ENCODE peak calls at places on chromosomes 13 and 19, in five cellular contexts. B, D, E, W and C are unnamed samples.
A peak's percentile ranks its signal among the peaks of the same experiment; 100 is the strongest.

GRCh38 chr13:59391696-59392095 is 772.0 kb downstream of the DIAPH3 start:
- DNase-seq in D (peak; percentile 67), B (no peak), W (peak; percentile 76), E (peak; percentile 56), C (peak; percentile 86)

GRCh38 chr19:2428027-2428690 is 773 bp upstream of the TIMM13 start:
- DNase-seq in D (peak; percentile 41), W (peak; percentile 28), E (peak; percentile 24), B (no peak), C (peak; percentile 23)

GRCh38 chr13:98083507-98083906 is 59.4 kb upstream of the FARP1 start:
- DNase-seq in W (no peak), B (no peak), E (peak; percentile 98), D (no peak), C (peak; percentile 58)

GRCh38 chr13:92681239-92681638 is 545.4 kb upstream of the GPC6 start:
- DNase-seq in B (no peak), E (no peak), D (no peak), W (no peak), C (no peak)

GRCh38 chr19:39842693-39843435 is 3.3 kb downstream of the FBL start:
- DNase-seq in B (no peak), W (no peak), E (no peak), D (no peak), C (no peak)

GRCh38 chr13:26957163-26957562 is 196.6 kb upstream of the GPR12 start:
- DNase-seq in E (no peak), B (no peak), D (no peak), W (no peak), C (no peak)

GRCh38 chr13:42992585-42993122 is 613 bp upstream of the EPSTI1 start:
- DNase-seq in B (no peak), W (no peak), D (no peak), E (no peak), C (no peak)

GRCh38 chr13:57314897-57315520 is 148.0 kb downstream of the PRR20E start:
- DNase-seq in B (no peak), D (no peak), E (no peak), W (no peak), C (peak; percentile 9)

GRCh38 chr13:50512602-50513527 is 330.6 kb downstream of the DLEU7 start:
- DNase-seq in W (peak; percentile 48), B (peak; percentile 23), E (peak; percentile 72), D (peak; percentile 70), C (peak; percentile 71)

GRCh38 chr13:106573279-106573831 is 5.4 kb upstream of the ARGLU1 start:
- DNase-seq in E (peak; percentile 71), B (no peak), D (no peak), W (no peak), C (no peak)

GRCh38 chr13:77112961-77113360 is 86.0 kb upstream of the FBXL3 start:
- DNase-seq in D (no peak), E (no peak), W (no peak), B (no peak), C (no peak)

GRCh38 chr19:19434483-19435045 is 29.1 kb downstream of the GATAD2A start:
- DNase-seq in D (no peak), E (peak; percentile 31), B (no peak), W (peak; percentile 45), C (no peak)

GRCh38 chr13:41562083-41562482 is 104.7 kb downstream of the RGCC start:
- DNase-seq in D (peak; percentile 55), E (peak; percentile 95), W (peak; percentile 27), B (no peak), C (peak; percentile 86)

GRCh38 chr19:44776402-44777096 is 1.1 kb upstream of the CBLC start:
- DNase-seq in E (no peak), W (no peak), B (no peak), D (peak; percentile 95), C (no peak)

GRCh38 chr19:10001899-10002298 is 8.4 kb downstream of the COL5A3 start:
- DNase-seq in B (no peak), W (peak; percentile 39), E (no peak), D (peak; percentile 74), C (no peak)

GRCh38 chr19:13006431-13007281 is 11.4 kb downstream of the NFIX start:
- DNase-seq in B (no peak), W (no peak), D (no peak), E (no peak), C (no peak)

GRCh38 chr19:1451916-1452801 is 2.2 kb downstream of the APC2 start:
- DNase-seq in E (no peak), D (no peak), B (no peak), W (no peak), C (no peak)

GRCh38 chr13:39590466-39591036 is 12.4 kb downstream of the LHFPL6 start:
- DNase-seq in D (no peak), B (no peak), W (no peak), E (no peak), C (no peak)

GRCh38 chr13:110118106-110118505 is 188.9 kb downstream of the COL4A1 start:
- DNase-seq in W (no peak), D (no peak), E (no peak), B (no peak), C (no peak)

GRCh38 chr13:85864963-85865530 is 65.8 kb upstream of the SLITRK6 start:
- DNase-seq in B (no peak), E (peak; percentile 3), W (no peak), D (no peak), C (peak; percentile 46)

GRCh38 chr13:114281351-114282142 is at the start of gene UPF3A:
- DNase-seq in B (peak; percentile 75), W (peak; percentile 91), D (peak; percentile 89), E (peak; percentile 90), C (peak; percentile 93)

GRCh38 chr19:4077011-4077382 is 10.3 kb upstream of the ZBTB7A start:
- DNase-seq in B (no peak), W (no peak), E (no peak), D (no peak), C (no peak)

GRCh38 chr13:37648604-37649003 is 50.0 kb upstream of the POSTN start:
- DNase-seq in B (no peak), D (no peak), W (no peak), E (peak; percentile 86), C (no peak)

GRCh38 chr19:14405758-14406644 is 13.1 kb downstream of the DDX39A start:
- DNase-seq in E (peak; percentile 75), D (peak; percentile 81), W (peak; percentile 89), B (no peak), C (peak; percentile 77)

DNA sequence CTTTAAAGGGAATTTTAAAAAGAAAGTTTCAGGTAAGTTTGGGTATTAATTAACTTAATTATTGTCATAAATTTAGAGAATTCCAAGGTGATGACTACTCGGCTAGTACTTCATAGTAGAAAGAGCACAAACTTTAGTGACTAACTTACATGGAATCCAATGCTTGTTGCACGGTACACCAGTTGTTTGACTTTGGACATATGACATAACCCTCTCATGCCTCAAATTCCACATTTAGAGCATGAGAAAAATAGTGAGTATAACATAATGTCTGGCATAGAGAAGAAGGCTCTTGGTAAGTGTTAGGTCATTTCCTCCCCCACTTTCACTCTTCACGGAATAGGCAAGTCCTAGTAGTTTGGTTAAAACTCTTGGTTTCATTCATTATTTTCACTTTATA is 1249.4 kb upstream of the SLC10A2 start:
- DNase-seq in D (no peak), W (no peak), E (peak; percentile 99), B (no peak), C (peak; percentile 10)
- H3K4me3 ChIP-seq in D (no peak overlapping the region), W (no peak overlapping the region), E (no peak overlapping the region), B (no peak overlapping the region), C (no peak overlapping the region)

GRCh38 chr19:47049307-47049700 is 880 bp upstream of the TMEM160 start:
- DNase-seq in E (peak; percentile 74), B (no peak), D (no peak), W (no peak), C (peak; percentile 45)
- H3K27ac ChIP-seq in E (no peak overlapping the region), B (no peak overlapping the region), D (no peak overlapping the region), W (no peak overlapping the region), C (peak overlapping the region; percentile 13)

DNA sequence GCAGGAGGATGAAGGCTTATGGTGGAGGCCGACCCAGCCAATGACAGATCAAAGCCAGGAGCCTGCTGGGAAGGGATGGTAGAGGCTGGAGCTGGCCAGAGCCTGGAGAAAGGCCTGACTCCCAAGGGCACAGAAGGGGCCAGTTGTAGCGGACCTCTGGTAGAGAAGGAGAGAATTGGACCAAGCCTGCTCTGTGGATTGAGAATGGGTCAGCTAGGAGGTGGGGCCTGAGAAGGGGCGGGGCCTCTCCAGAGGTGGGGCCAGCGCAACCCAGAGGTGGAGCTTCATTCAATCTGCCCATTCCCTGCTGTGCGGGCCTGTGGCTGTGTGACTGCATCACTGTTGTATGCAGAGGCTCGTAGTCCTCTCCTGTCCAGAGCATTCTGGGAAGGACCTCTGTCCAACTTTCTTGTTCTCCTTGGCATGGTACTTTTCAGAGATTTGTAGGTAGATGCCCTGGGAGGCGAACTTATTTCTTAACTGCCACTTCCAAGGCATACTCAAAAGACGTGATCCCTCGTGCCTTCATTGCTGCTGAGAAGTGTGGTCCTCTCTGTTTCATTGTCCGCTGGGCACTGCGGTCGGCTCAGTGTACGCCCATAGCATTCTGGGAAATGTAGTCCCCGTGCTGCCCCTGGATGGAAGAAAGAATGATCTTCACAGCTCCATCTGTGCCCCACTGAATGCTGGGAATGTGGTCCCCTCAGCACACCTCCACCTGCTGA is 6.7 kb downstream of the GRIN2D start:
- DNase-seq in D (peak; percentile 67), B (no peak), E (peak; percentile 76), W (peak; percentile 37), C (peak; percentile 80)
- H3K4me3 ChIP-seq in D (no peak overlapping the region), B (no peak overlapping the region), E (no peak overlapping the region), W (no peak overlapping the region), C (peak overlapping the region; percentile 52)

GRCh38 chr19:51702754-51703654 is 9.9 kb downstream of the SPACA6 start:
- DNase-seq in B (no peak), E (no peak), W (peak; percentile 70), D (peak; percentile 70), C (no peak)
- H3K27ac ChIP-seq in B (peak overlapping the region; percentile 83), E (no peak overlapping the region), W (peak overlapping the region; percentile 70), D (peak overlapping the region; percentile 84), C (no peak overlapping the region)

GRCh38 chr19:35714601-35715354 is 3.0 kb upstream of the KMT2B start:
- DNase-seq in W (no peak), D (no peak), B (no peak), E (no peak), C (no peak)

GRCh38 chr19:35715981-35716734 is 1.6 kb upstream of the KMT2B start:
- DNase-seq in W (peak; percentile 73), B (no peak), D (peak; percentile 73), E (peak; percentile 45), C (peak; percentile 60)

GRCh38 chr19:35713904-35714440 is 3.8 kb upstream of the KMT2B start:
- DNase-seq in W (no peak), D (no peak), E (no peak), B (no peak), C (no peak)

GRCh38 chr19:35716735-35716984 is 1.1 kb upstream of the KMT2B start:
- DNase-seq in B (no peak), E (no peak), W (no peak), D (no peak), C (no peak)

GRCh38 chr19:35715355-35715809 is 2.4 kb upstream of the KMT2B start:
- DNase-seq in W (no peak), B (no peak), D (no peak), E (no peak), C (no peak)
- H3K4me3 ChIP-seq in W (no peak overlapping the region), B (no peak overlapping the region), D (peak overlapping the region; percentile 77), E (no peak overlapping the region), C (no peak overlapping the region)